ENCODE peak calls at places on chromosomes 13 and 19, in nine cellular contexts. D, J, Z, R, X, C, A, H and B are unnamed samples.

GRCh38 chr19:10744848-10745293 is 27.0 kb downstream of the DNM2 start:
- DNase-seq in D (no peak), J (no peak), Z (no peak), R (no peak), X (no peak), C (no peak), A (no peak), H (no peak), B (peak; percentile 35)

GRCh38 chr13:56400774-56401173 is 739.9 kb upstream of the PRR20A start:
- DNase-seq in D (no peak), J (no peak), Z (no peak), R (no peak), X (no peak), C (no peak), A (no peak), H (no peak), B (no peak)

GRCh38 chr19:7505682-7506384 is 10.1 kb upstream of the ZNF358 start:
- DNase-seq in D (no peak), J (no peak), Z (no peak), R (no peak), X (no peak), C (no peak), A (no peak), H (no peak), B (no peak)

GRCh38 chr19:39590265-39590664 is 12.1 kb upstream of the LGALS13 start:
- DNase-seq in D (no peak), J (no peak), Z (peak; percentile 12), R (peak; percentile 2), X (no peak), C (peak; percentile 14), A (no peak), H (no peak), B (peak; percentile 5)

GRCh38 chr19:17194608-17195007 is 20.5 kb upstream of the USE1 start:
- DNase-seq in D (no peak), J (no peak), Z (no peak), R (no peak), X (no peak), C (no peak), A (no peak), H (no peak), B (no peak)

GRCh38 chr13:98370806-98371553 is 193.9 kb upstream of the RNF113B start:
- DNase-seq in D (no peak), J (peak; percentile 92), Z (peak; percentile 70), R (peak; percentile 84), X (peak; percentile 45), C (peak; percentile 87), A (no peak), H (peak; percentile 74), B (peak; percentile 90)

GRCh38 chr13:88701551-88701950 is 1030.4 kb downstream of the SLITRK5 start:
- DNase-seq in D (no peak), J (no peak), Z (no peak), R (no peak), X (no peak), C (peak; percentile 0), A (no peak), H (no peak), B (no peak)

GRCh38 chr13:27599845-27600553 is 20.3 kb downstream of the LNX2 start:
- DNase-seq in D (no peak), J (no peak), Z (peak; percentile 76), R (peak; percentile 86), X (peak; percentile 27), C (peak; percentile 80), A (no peak), H (no peak), B (peak; percentile 65)

GRCh38 chr13:54687173-54687572 is 1658.6 kb downstream of the OLFM4 start:
- DNase-seq in D (no peak), J (no peak), Z (no peak), R (no peak), X (no peak), C (no peak), A (no peak), H (no peak), B (no peak)

GRCh38 chr13:102911336-102911735 is 65.5 kb downstream of the ERCC5 start:
- DNase-seq in D (no peak), J (no peak), Z (no peak), R (no peak), X (no peak), C (no peak), A (no peak), H (no peak), B (no peak)

GRCh38 chr19:35031072-35031881 is 1.0 kb downstream of the SCN1B start:
- DNase-seq in D (no peak), J (no peak), Z (no peak), R (peak; percentile 32), X (peak; percentile 56), C (peak; percentile 42), A (no peak), H (no peak), B (peak; percentile 34)

GRCh38 chr13:113096052-113096744 is 9.4 kb upstream of the F7 start:
- DNase-seq in D (no peak), J (no peak), Z (no peak), R (no peak), X (no peak), C (no peak), A (no peak), H (no peak), B (no peak)

GRCh38 chr19:52219611-52220010 is 29.8 kb downstream of the PPP2R1A start:
- DNase-seq in D (no peak), J (no peak), Z (no peak), R (no peak), X (no peak), C (no peak), A (no peak), H (no peak), B (no peak)

GRCh38 chr19:35119091-35119490 is 3.5 kb downstream of the FXYD3 start:
- DNase-seq in D (no peak), J (no peak), Z (no peak), R (no peak), X (no peak), C (no peak), A (no peak), H (no peak), B (no peak)

GRCh38 chr13:43245374-43245964 is 222.1 kb downstream of the DNAJC15 start:
- DNase-seq in D (no peak), J (peak; percentile 58), Z (peak; percentile 67), R (peak; percentile 93), X (no peak), C (peak; percentile 58), A (no peak), H (no peak), B (peak; percentile 81)

GRCh38 chr19:12838893-12839656 is 760 bp downstream of the MAST1 start:
- DNase-seq in D (no peak), J (no peak), Z (no peak), R (no peak), X (no peak), C (no peak), A (no peak), H (no peak), B (no peak)
- H3K4me3 ChIP-seq in D (no peak overlapping the region), J (no peak overlapping the region), Z (no peak overlapping the region), R (no peak overlapping the region), X (peak overlapping the region; percentile 43), C (peak overlapping the region; percentile 75), A (no peak overlapping the region), H (no peak overlapping the region), B (no peak overlapping the region)

GRCh38 chr19:9641810-9642209 is 20.8 kb upstream of the ZNF561 start:
- DNase-seq in D (no peak), J (no peak), Z (no peak), R (no peak), X (no peak), C (no peak), A (no peak), H (no peak), B (no peak)

GRCh38 chr19:9650345-9650744 is 24.6 kb downstream of the ZNF562 start:
- DNase-seq in D (no peak), J (no peak), Z (no peak), R (no peak), X (no peak), C (no peak), A (no peak), H (no peak), B (no peak)

GRCh38 chr19:9644472-9644871 is 23.4 kb upstream of the ZNF561 start:
- DNase-seq in D (no peak), J (no peak), Z (no peak), R (no peak), X (no peak), C (no peak), A (no peak), H (no peak), B (no peak)

GRCh38 chr19:9640956-9641355 is 19.9 kb upstream of the ZNF561 start:
- DNase-seq in D (no peak), J (no peak), Z (no peak), R (no peak), X (no peak), C (no peak), A (no peak), H (no peak), B (no peak)

GRCh38 chr19:9645466-9645865 is 24.4 kb upstream of the ZNF561 start:
- DNase-seq in D (no peak), J (no peak), Z (no peak), R (no peak), X (no peak), C (no peak), A (no peak), H (no peak), B (no peak)
- TF ChIP-seq CTCF in D (no peak), J (no peak), Z (no peak), R (no peak), X (no peak), C (no peak), A (no peak), H (no peak), B (no peak)

GRCh38 chr13:110912651-110913051 is 2.2 kb downstream of the ANKRD10 start:
- DNase-seq in D (no peak), J (no peak), Z (peak; percentile 38), R (peak; percentile 86), X (no peak), C (peak; percentile 78), A (no peak), H (no peak), B (peak; percentile 80)
- H3K4me3 ChIP-seq in D (no peak overlapping the region), J (peak overlapping the region; percentile 99), Z (peak overlapping the region; percentile 99), R (peak overlapping the region; percentile 77), X (peak overlapping the region; percentile 97), C (peak overlapping the region; percentile 79), A (peak overlapping the region; percentile 95), H (no peak overlapping the region), B (peak overlapping the region; percentile 97)

GRCh38 chr19:29478578-29479565 is 46.9 kb upstream of the VSTM2B start:
- DNase-seq in D (peak; percentile 25), J (no peak), Z (no peak), R (no peak), X (no peak), C (no peak), A (no peak), H (peak; percentile 74), B (no peak)
- TF ChIP-seq CTCF in D (no peak), J (no peak), Z (no peak), R (no peak), X (peak; percentile 14), C (peak; percentile 15), A (peak; percentile 35), H (no peak), B (no peak)

DNA sequence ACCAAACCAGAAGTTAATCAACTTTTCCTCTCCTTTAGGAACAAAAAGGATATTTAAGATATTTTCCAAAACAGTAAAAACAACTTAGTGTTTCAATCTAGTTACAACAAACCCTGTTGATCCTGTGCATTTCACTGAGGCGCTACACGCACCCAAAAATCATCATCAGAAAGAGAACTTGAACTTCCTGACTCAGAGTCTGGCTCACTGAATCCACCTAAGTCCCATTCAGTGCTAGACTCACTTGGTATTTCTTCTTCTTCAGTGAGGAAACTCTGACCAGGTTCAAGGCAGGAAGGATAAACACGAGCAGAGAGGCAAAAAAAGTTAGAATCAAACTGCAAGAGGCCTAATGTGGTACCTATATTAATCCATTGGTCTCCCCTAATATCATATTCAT is 2.2 kb downstream of the KBTBD6 start:
- DNase-seq in D (no peak), J (no peak), Z (no peak), R (peak; percentile 15), X (no peak), C (no peak), A (no peak), H (no peak), B (no peak)
- H3K4me3 ChIP-seq in D (no peak overlapping the region), J (peak overlapping the region; percentile 37), Z (no peak overlapping the region), R (peak overlapping the region; percentile 28), X (peak overlapping the region; percentile 1), C (peak overlapping the region; percentile 2), A (no peak overlapping the region), H (no peak overlapping the region), B (peak overlapping the region; percentile 40)